ENCODE peak calls at places on chromosome 4, in nine cellular contexts. T is thyroid gland, R is foreskin fibroblast, K is tibial nerve, S is fibroblast of pulmonary artery, M is lower lobe of right lung, O is sigmoid colon, U is left lung, L is cardiac fibroblast. D is an unnamed sample.

GRCh38 chr4:48877827-48878535 is 28.6 kb downstream of the OCIAD2 start:
- DNase-seq in T (no peak), R (no peak), K (no peak), S (no peak), M (no peak), O (no peak), U (no peak), L (no peak), D (no peak)

GRCh38 chr4:153616005-153616555 is 68.0 kb upstream of the TLR2 start:
- DNase-seq in T (no peak), R (no peak), K (no peak), S (no peak), M (no peak), O (no peak), U (no peak), L (peak), D (no peak)

GRCh38 chr4:168162604-168163003 is 70.3 kb downstream of the ANXA10 start:
- DNase-seq in T (no peak), R (no peak), K (no peak), S (peak), M (no peak), O (no peak), U (no peak), L (peak), D (no peak)

GRCh38 chr4:40121515-40121914 is 64.9 kb downstream of the N4BP2 start:
- DNase-seq in T (no peak), R (peak), K (peak), S (peak), M (no peak), O (no peak), U (no peak), L (peak), D (peak)

GRCh38 chr4:121824950-121825349 is 1.3 kb upstream of the CCNA2 start:
- DNase-seq in T (no peak), R (no peak), K (no peak), S (no peak), M (no peak), O (no peak), U (no peak), L (no peak), D (no peak)

GRCh38 chr4:101067383-101067782 is 279.9 kb downstream of the PPP3CA start:
- DNase-seq in T (no peak), R (no peak), K (no peak), S (peak), M (no peak), O (no peak), U (no peak), L (peak), D (no peak)

GRCh38 chr4:186946140-186946539 is 222.5 kb upstream of the FAT1 start:
- DNase-seq in T (no peak), R (no peak), K (no peak), S (no peak), M (no peak), O (no peak), U (peak), L (no peak), D (no peak)

GRCh38 chr4:119113033-119113655 is 22.5 kb upstream of the MYOZ2 start:
- DNase-seq in T (no peak), R (peak), K (no peak), S (peak), M (no peak), O (no peak), U (no peak), L (peak), D (no peak)

GRCh38 chr4:64969081-64969480 is 559.8 kb upstream of the TECRL start:
- DNase-seq in T (no peak), R (no peak), K (no peak), S (no peak), M (no peak), O (no peak), U (peak), L (no peak), D (no peak)

GRCh38 chr4:121077496-121077895 is 5.2 kb upstream of the NDNF start:
- DNase-seq in T (no peak), R (no peak), K (no peak), S (no peak), M (no peak), O (no peak), U (no peak), L (no peak), D (no peak)

GRCh38 chr4:165964591-165964990 is 91.6 kb downstream of the TLL1 start:
- DNase-seq in T (no peak), R (no peak), K (no peak), S (no peak), M (no peak), O (no peak), U (no peak), L (no peak), D (no peak)

GRCh38 chr4:6965329-6965728 is 55.7 kb downstream of the TBC1D14 start:
- DNase-seq in T (no peak), R (no peak), K (no peak), S (no peak), M (no peak), O (no peak), U (no peak), L (no peak), D (no peak)

GRCh38 chr4:94978904-94979303 is 221.1 kb downstream of the BMPR1B start:
- DNase-seq in T (no peak), R (no peak), K (no peak), S (peak), M (no peak), O (no peak), U (no peak), L (peak), D (no peak)

GRCh38 chr4:73505567-73505966 is 24.0 kb downstream of the AFM start:
- DNase-seq in T (no peak), R (no peak), K (no peak), S (no peak), M (no peak), O (no peak), U (no peak), L (no peak), D (no peak)

GRCh38 chr4:164748375-164748774 is 5.6 kb upstream of the SMIM31 start:
- DNase-seq in T (no peak), R (peak), K (no peak), S (peak), M (no peak), O (no peak), U (no peak), L (peak), D (no peak)

GRCh38 chr4:140102406-140102805 is 51.6 kb downstream of the MAML3 start:
- DNase-seq in T (no peak), R (no peak), K (no peak), S (no peak), M (no peak), O (no peak), U (no peak), L (peak), D (no peak)

GRCh38 chr4:118751634-118752293 is 66.6 kb downstream of the METTL14 start:
- DNase-seq in T (no peak), R (no peak), K (no peak), S (peak), M (no peak), O (no peak), U (no peak), L (peak), D (no peak)

GRCh38 chr4:73734405-73735070 is 5.8 kb upstream of the CXCL8 start:
- DNase-seq in T (no peak), R (peak), K (no peak), S (peak), M (no peak), O (no peak), U (no peak), L (peak), D (no peak)

GRCh38 chr4:159175989-159176375 is 73.1 kb downstream of the RAPGEF2 start:
- DNase-seq in T (no peak), R (no peak), K (no peak), S (no peak), M (no peak), O (no peak), U (no peak), L (no peak), D (no peak)

GRCh38 chr4:23877758-23878229 is 12.1 kb downstream of the PPARGC1A start:
- DNase-seq in T (no peak), R (no peak), K (no peak), S (peak), M (no peak), O (no peak), U (no peak), L (peak), D (no peak)

GRCh38 chr4:153409412-153409811 is 56.7 kb upstream of the TMEM131L start:
- DNase-seq in T (no peak), R (peak), K (no peak), S (peak), M (no peak), O (no peak), U (no peak), L (peak), D (no peak)

DNA sequence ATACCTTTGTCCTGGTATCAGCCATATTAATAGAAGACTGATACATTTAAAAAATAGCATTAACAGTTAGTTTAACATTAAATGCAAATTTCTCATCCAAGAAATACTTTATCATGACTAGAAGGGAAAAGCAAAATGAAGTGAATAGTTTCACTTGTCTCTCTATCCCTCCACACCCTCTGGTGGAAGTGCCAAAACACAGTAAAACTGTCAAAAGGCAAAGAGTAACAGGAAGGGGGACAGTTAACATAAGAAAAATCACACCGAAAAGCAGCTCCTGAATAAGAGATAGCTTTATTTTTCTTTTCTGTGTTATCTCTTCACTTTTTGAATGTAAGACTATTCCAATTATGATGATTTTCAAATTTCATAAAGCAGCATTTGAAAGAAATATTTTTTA is 187.2 kb downstream of the FBXW7 start:
- DNase-seq in T (no peak), R (no peak), K (no peak), S (peak), M (no peak), O (no peak), U (no peak), L (peak), D (no peak)
- TF ChIP-seq CTCF in T (peak), R (peak), K (no peak), S (peak), M (no peak), O (peak), U (no peak), L (peak), D (no peak)

GRCh38 chr4:150510176-150510875 is 71.6 kb upstream of the MAB21L2 start:
- DNase-seq in T (no peak), R (peak), K (no peak), S (peak), M (no peak), O (no peak), U (no peak), L (peak), D (no peak)
- H3K4me3 ChIP-seq in T (no peak), R (peak), K (no peak), S (peak), M (no peak), O (peak), U (no peak), L (peak), D (no peak)

GRCh38 chr4:56843421-56843899 is 22.0 kb upstream of the SPINK2 start:
- DNase-seq in T (peak), R (no peak), K (no peak), S (peak), M (peak), O (no peak), U (no peak), L (no peak), D (no peak)
- TF ChIP-seq CTCF in T (no peak), R (no peak), K (no peak), S (no peak), M (no peak), O (no peak), U (no peak), L (no peak), D (no peak)

GRCh38 chr4:87209696-87210095 is 10.7 kb downstream of the KLHL8 start:
- DNase-seq in T (no peak), R (no peak), K (peak), S (peak), M (peak), O (peak), U (peak), L (peak), D (peak)
- H3K4me3 ChIP-seq in T (no peak), R (no peak), K (no peak), S (no peak), M (no peak), O (no peak), U (no peak), L (no peak), D (no peak)

GRCh38 chr4:53656421-53656981 is 65.2 kb upstream of the LNX1 start:
- DNase-seq in T (no peak), R (peak), K (peak), S (peak), M (no peak), O (peak), U (no peak), L (peak), D (no peak)
- TF ChIP-seq CTCF in T (no peak), R (peak), K (peak), S (peak), M (peak), O (peak), U (peak), L (peak), D (no peak)

DNA sequence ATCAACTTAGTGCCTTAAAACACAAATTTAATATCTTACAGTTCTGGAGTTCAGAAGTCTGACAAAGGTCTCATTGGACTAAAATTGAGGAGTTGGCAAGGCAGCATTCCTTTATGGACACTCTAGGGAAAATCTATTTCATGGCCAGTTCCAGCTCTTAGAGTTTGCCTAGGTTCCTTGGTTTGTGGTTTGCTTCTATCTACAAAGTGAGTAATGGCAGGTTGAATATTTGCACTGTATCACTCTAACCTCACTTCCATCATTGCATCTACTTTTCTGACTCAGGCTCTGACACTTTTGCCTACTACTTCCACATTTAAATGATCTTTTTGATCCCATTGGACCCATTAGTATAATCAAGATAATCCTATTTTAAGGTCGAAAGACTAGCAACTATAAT is 64.7 kb upstream of the PCDH10 start:
- DNase-seq in T (no peak), R (no peak), K (no peak), S (no peak), M (no peak), O (no peak), U (no peak), L (no peak), D (no peak)
- H3K4me3 ChIP-seq in T (no peak), R (no peak), K (no peak), S (no peak), M (no peak), O (no peak), U (no peak), L (no peak), D (no peak)

GRCh38 chr4:109411964-109412363 is 21.7 kb upstream of the SEC24B start:
- DNase-seq in T (peak), R (no peak), K (no peak), S (peak), M (no peak), O (no peak), U (no peak), L (no peak), D (no peak)

GRCh38 chr4:109410226-109410625 is 23.4 kb upstream of the SEC24B start:
- DNase-seq in T (no peak), R (no peak), K (no peak), S (no peak), M (no peak), O (no peak), U (no peak), L (no peak), D (no peak)

GRCh38 chr4:109410776-109411175 is 22.8 kb upstream of the SEC24B start:
- DNase-seq in T (no peak), R (no peak), K (no peak), S (no peak), M (no peak), O (no peak), U (no peak), L (peak), D (no peak)

GRCh38 chr4:109408711-109409110 is 24.9 kb upstream of the SEC24B start:
- DNase-seq in T (no peak), R (no peak), K (no peak), S (no peak), M (no peak), O (no peak), U (no peak), L (no peak), D (no peak)

DNA sequence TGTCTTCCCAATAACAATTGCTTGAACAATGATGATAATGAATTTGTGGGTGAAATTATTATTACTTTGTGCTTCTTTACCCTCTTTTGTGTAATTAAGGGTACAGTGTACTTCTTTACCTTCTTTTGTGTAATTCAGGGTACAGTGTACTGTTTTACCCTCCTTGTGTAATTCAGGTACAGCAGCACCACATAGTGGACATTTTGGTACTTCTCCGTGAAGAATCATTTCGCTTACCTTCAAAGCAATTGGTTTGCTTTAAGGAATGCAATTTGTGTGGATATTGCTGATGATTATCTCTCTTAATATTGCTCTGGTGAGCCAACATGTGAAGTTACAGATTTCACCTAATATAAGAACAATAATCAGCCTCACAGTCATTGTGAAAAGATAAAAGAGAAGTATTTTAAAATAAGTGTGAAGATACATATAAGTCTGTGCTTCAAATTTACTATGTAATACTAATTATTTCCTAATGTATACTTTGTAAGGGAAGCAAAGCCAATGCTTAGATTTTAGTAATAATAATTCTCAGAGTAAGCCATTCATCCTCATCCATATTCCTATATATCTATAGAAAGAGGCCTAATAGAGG is 27.2 kb upstream of the SEC24B start:
- DNase-seq in T (peak), R (peak), K (peak), S (peak), M (no peak), O (no peak), U (no peak), L (peak), D (peak)
- TF ChIP-seq CTCF in T (peak), R (peak), K (peak), S (peak), M (peak), O (peak), U (peak), L (peak), D (peak)

GRCh38 chr4:681736-682451 is 7.1 kb downstream of the SLC49A3 start:
- DNase-seq in T (no peak), R (no peak), K (no peak), S (no peak), M (peak), O (peak), U (peak), L (no peak), D (no peak)
- H3K4me3 ChIP-seq in T (no peak), R (no peak), K (no peak), S (no peak), M (peak), O (no peak), U (no peak), L (no peak), D (no peak)